ENCODE peak calls at places on chromosomes 16 and 17, in nine cellular contexts. G is body of pancreas, O is K562, D is AG09319, F is tibial artery, Q is right lobe of liver, V is lower lobe of right lung, U is Calu3, P is endodermal cell. T is an unnamed sample.

GRCh38 chr17:83092931-83093330 is 13.5 kb downstream of the METRNL start:
- DNase-seq in Q (no peak), D (no peak), F (no peak), O (no peak), V (no peak), P (no peak), G (no peak), U (no peak), T (no peak)

GRCh38 chr17:73064084-73064938 is 28.2 kb downstream of the SLC39A11 start:
- DNase-seq in G (peak), V (no peak), F (peak), D (no peak), P (no peak), U (no peak), Q (no peak), O (no peak), T (no peak)

GRCh38 chr16:78842950-78843349 is 743.5 kb downstream of the WWOX start:
- DNase-seq in O (no peak), Q (no peak), V (no peak), F (no peak), G (no peak), P (no peak), U (no peak), D (no peak), T (no peak)

GRCh38 chr17:28575126-28575795 is 1.4 kb downstream of the ALDOC start:
- DNase-seq in U (no peak), Q (no peak), P (peak), F (no peak), D (no peak), O (no peak), G (no peak), V (no peak), T (no peak)

GRCh38 chr17:16450028-16450427 is 34.7 kb downstream of the TRPV2 start:
- DNase-seq in O (no peak), G (no peak), P (no peak), F (no peak), Q (no peak), V (no peak), D (no peak), U (no peak), T (no peak)

GRCh38 chr16:67286441-67287235 is 7.3 kb downstream of the PLEKHG4 start:
- DNase-seq in D (no peak), G (no peak), Q (no peak), O (no peak), U (no peak), P (no peak), V (no peak), F (no peak), T (no peak)

GRCh38 chr16:88531346-88531745 is 38.9 kb upstream of the ZC3H18 start:
- DNase-seq in Q (no peak), P (no peak), O (no peak), U (no peak), D (no peak), G (no peak), V (no peak), F (no peak), T (no peak)

GRCh38 chr17:80751460-80752368 is 207.1 kb downstream of the RPTOR start:
- DNase-seq in V (no peak), Q (no peak), F (no peak), O (no peak), D (no peak), P (no peak), U (no peak), G (no peak), T (no peak)

GRCh38 chr17:48693178-48693577 is 29.1 kb downstream of the PRAC1 start:
- DNase-seq in G (no peak), U (no peak), O (no peak), P (no peak), F (no peak), D (no peak), Q (no peak), V (no peak), T (no peak)

GRCh38 chr17:28547623-28548416 is 4.6 kb downstream of the UNC119 start:
- DNase-seq in G (peak), D (no peak), U (peak), F (peak), O (peak), V (peak), Q (peak), P (peak), T (peak)

GRCh38 chr16:17283022-17283421 is 187.7 kb downstream of the XYLT1 start:
- DNase-seq in Q (no peak), G (no peak), F (no peak), O (no peak), D (no peak), U (no peak), P (no peak), V (no peak), T (peak)

GRCh38 chr16:4058386-4058785 is 57.9 kb downstream of the ADCY9 start:
- DNase-seq in O (no peak), D (peak), U (no peak), Q (peak), G (no peak), F (no peak), V (no peak), P (no peak), T (no peak)

GRCh38 chr17:63696381-63696961 is 3.5 kb downstream of the LIMD2 start:
- DNase-seq in P (peak), U (no peak), V (no peak), D (no peak), Q (no peak), O (peak), F (no peak), G (no peak), T (no peak)

GRCh38 chr16:9256196-9256595 is 164.8 kb downstream of the HAPSTR1 start:
- DNase-seq in U (peak), Q (no peak), D (no peak), G (peak), F (no peak), P (peak), V (peak), O (peak), T (peak)

GRCh38 chr16:16083421-16084156 is 134.2 kb downstream of the ABCC1 start:
- DNase-seq in O (peak), G (no peak), Q (no peak), U (peak), V (no peak), P (no peak), F (no peak), D (no peak), T (no peak)

GRCh38 chr17:77320046-77320445 is 179.3 kb downstream of the SEC14L1 start:
- DNase-seq in U (no peak), O (peak), D (peak), P (peak), V (peak), F (peak), G (no peak), Q (peak), T (peak)

GRCh38 chr16:48392407-48392806 is 7.2 kb upstream of the SIAH1 start:
- DNase-seq in Q (no peak), O (no peak), D (no peak), P (no peak), G (no peak), F (no peak), U (no peak), V (no peak), T (no peak)

GRCh38 chr16:82638095-82638798 is 11.5 kb downstream of the CDH13 start:
- DNase-seq in G (no peak), V (no peak), Q (no peak), P (no peak), D (no peak), O (no peak), U (no peak), F (no peak), T (no peak)

GRCh38 chr16:14487579-14487978 is 142.5 kb downstream of the PARN start:
- DNase-seq in G (no peak), Q (no peak), U (no peak), V (no peak), D (no peak), F (no peak), P (no peak), O (no peak), T (no peak)

GRCh38 chr16:57628008-57628781 is at the start of gene ADGRG1:
- DNase-seq in G (peak), U (peak), F (peak), D (peak), V (peak), P (peak), O (peak), Q (no peak), T (peak)

GRCh38 chr16:57624806-57625500 is 3.5 kb upstream of the ADGRG1 start:
- DNase-seq in P (no peak), F (no peak), U (no peak), G (no peak), Q (no peak), V (no peak), D (no peak), O (no peak), T (no peak)

GRCh38 chr16:57626420-57627170 is 1.8 kb upstream of the ADGRG1 start:
- DNase-seq in G (no peak), Q (no peak), U (no peak), P (no peak), F (no peak), O (no peak), V (no peak), D (no peak), T (peak)

GRCh38 chr16:57628782-57629181 is 352 bp downstream of the ADGRG1 start:
- DNase-seq in D (no peak), O (no peak), G (no peak), F (no peak), U (no peak), V (no peak), Q (no peak), P (no peak), T (no peak)

DNA sequence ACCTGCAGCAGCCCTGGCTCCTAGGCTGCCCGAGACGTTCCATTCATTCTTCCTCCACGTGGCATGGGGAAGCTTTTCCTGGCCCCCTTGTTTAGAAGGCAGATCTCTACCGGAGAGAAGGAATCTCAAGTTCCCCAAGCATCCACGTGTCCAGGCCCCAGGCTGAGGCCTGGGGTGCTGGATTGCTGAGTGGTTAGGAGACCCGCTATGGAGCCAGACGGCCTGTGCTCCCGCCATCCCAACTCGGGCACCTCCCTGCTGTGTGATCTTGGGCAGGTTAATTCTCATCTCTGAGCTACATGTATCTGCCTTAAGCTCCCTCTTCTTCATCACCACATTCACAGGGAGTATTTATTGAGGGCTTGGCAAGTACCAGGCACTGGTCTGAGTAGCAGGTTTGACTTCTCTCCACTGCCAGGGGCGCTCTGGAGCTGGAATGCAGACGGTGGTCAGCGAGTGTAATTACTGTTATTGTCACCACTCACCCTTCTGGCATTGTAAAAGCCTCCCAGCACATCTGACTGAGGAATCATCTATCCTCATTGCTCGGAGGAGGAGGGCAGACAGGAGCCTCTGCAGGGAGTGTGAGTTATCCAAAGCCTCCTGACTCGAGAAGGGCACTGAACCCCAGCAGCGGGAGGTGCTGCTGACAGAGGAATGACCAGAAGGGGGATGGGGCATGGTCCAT is 1.1 kb upstream of the ADGRG1 start:
- DNase-seq in D (no peak), G (no peak), F (no peak), U (peak), P (peak), Q (no peak), V (no peak), O (no peak), T (peak)
- TF ChIP-seq CTCF in D (peak), G (no peak), F (no peak), U (no peak), P (peak), Q (no peak), V (no peak), O (no peak), T (no peak)

GRCh38 chr16:71880176-71880575 is 3.8 kb downstream of the ZNF821 start:
- DNase-seq in G (no peak), U (no peak), D (no peak), Q (no peak), P (no peak), V (no peak), F (no peak), O (no peak), T (no peak)

GRCh38 chr16:71883193-71883848 is 661 bp downstream of the ZNF821 start:
- DNase-seq in F (no peak), V (peak), D (no peak), Q (no peak), P (peak), O (peak), G (peak), U (peak), T (peak)

GRCh38 chr16:71885261-71885650 is 1.3 kb upstream of the ZNF821 start:
- DNase-seq in O (no peak), P (peak), D (no peak), U (no peak), Q (no peak), G (no peak), F (no peak), V (peak), T (no peak)

GRCh38 chr16:71882505-71883192 is 1.3 kb downstream of the ZNF821 start:
- DNase-seq in P (peak), D (no peak), Q (peak), F (no peak), U (peak), G (peak), V (no peak), O (peak), T (peak)

GRCh38 chr16:71883849-71884638 is at the start of gene ZNF821:
- DNase-seq in V (peak), F (peak), Q (peak), G (peak), D (no peak), O (peak), U (peak), P (peak), T (peak)
- TF ChIP-seq CTCF in V (peak), F (peak), Q (peak), G (peak), D (peak), O (no peak), U (peak), P (no peak), T (peak)

GRCh38 chr17:78346605-78347250 is 13.1 kb downstream of the SOCS3 start:
- DNase-seq in U (no peak), P (no peak), G (no peak), O (no peak), D (no peak), Q (no peak), F (no peak), V (no peak), T (no peak)

GRCh38 chr17:78345791-78346494 is 13.9 kb downstream of the SOCS3 start:
- DNase-seq in P (no peak), O (no peak), F (no peak), V (no peak), D (no peak), U (no peak), G (no peak), Q (no peak), T (no peak)

GRCh38 chr17:78344666-78345065 is 15.2 kb downstream of the SOCS3 start:
- DNase-seq in F (no peak), P (no peak), O (no peak), U (no peak), D (no peak), Q (no peak), V (no peak), G (no peak), T (no peak)

GRCh38 chr17:78343433-78344201 is 16.3 kb downstream of the SOCS3 start:
- DNase-seq in V (peak), U (peak), O (no peak), G (no peak), F (no peak), D (no peak), P (peak), Q (no peak), T (no peak)

DNA sequence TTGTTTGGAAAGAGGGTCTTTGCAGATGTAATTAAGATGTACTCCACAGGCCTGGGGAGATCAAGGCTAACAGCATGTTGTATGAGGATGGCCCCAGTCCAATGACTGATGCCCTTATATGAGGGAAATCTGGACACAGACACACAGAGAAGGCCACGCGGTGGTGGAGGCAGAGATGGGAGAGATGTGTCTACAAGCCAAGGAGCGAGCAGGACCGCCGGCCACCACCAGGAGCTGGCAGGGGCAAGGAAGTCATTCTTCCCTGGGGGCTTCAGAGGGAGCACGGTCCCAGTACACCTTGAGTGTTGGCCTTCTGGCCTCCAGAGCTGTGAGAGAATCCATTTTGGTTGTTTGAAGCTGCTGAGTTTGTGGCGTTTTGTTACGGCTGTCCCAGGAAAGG is 14.7 kb downstream of the SOCS3 start:
- DNase-seq in F (no peak), Q (no peak), P (peak), V (no peak), O (no peak), D (no peak), G (no peak), U (no peak), T (no peak)
- TF ChIP-seq CTCF in F (no peak), Q (no peak), P (peak), V (no peak), O (no peak), D (no peak), G (no peak), U (no peak), T (no peak)

GRCh38 chr16:27767971-27768591 is 218.1 kb downstream of the KATNIP start:
- DNase-seq in U (no peak), G (no peak), O (no peak), Q (no peak), F (no peak), V (no peak), P (no peak), D (no peak), T (no peak)

GRCh38 chr16:27770271-27771196 is 220.6 kb downstream of the KATNIP start:
- DNase-seq in O (no peak), F (no peak), D (no peak), V (peak), G (no peak), Q (no peak), P (no peak), U (no peak), T (peak)

GRCh38 chr16:27768651-27769270 is 218.8 kb downstream of the KATNIP start:
- DNase-seq in U (no peak), P (no peak), G (no peak), V (no peak), D (no peak), O (no peak), Q (no peak), F (no peak), T (peak)

GRCh38 chr16:27771201-27771910 is 221.4 kb downstream of the KATNIP start:
- DNase-seq in V (peak), Q (no peak), G (no peak), P (no peak), D (no peak), F (no peak), O (no peak), U (no peak), T (no peak)

DNA sequence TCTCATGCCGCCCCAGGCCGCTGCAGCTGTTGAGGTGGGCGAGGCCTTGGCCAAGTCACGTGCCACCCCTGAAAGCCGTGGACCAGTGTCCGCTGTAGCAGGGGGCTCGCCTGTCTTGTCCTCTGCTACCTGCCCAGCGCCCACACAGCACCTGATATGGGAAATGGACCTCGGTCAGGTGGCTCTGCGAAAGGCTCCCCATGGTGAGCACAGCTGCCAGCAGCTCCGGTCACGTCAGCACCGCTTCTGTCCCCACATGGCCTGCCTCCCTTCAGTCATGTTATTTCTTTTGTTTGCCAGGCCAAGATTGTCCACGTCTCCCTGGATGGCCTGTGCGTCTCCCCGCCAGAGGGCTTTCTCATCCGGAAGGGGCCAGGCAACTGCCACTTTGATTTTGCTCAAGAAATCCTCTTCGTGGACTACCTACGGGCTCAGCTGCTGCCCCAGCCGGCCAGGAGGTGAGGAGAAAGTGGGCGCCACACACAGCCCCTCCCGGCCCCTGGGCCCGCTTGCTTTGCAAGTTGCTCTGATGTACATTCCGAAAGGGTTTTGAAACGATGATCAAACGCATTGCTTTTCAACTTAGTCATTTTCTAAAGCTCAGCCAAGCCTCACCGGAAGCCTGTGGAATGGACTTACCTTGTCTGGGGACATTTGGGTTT is 219.7 kb downstream of the KATNIP start:
- DNase-seq in U (no peak), P (no peak), V (peak), Q (no peak), G (no peak), D (no peak), O (no peak), F (no peak), T (peak)
- TF ChIP-seq CTCF in U (no peak), P (no peak), V (no peak), Q (no peak), G (no peak), D (no peak), O (no peak), F (no peak), T (no peak)

GRCh38 chr16:75660321-75660720 is 12.7 kb downstream of the TERF2IP start:
- DNase-seq in G (no peak), V (no peak), F (no peak), P (no peak), U (no peak), O (no peak), Q (no peak), D (no peak), T (no peak)
- TF ChIP-seq CTCF in G (no peak), V (no peak), F (no peak), P (no peak), U (no peak), O (no peak), Q (no peak), D (no peak), T (no peak)

DNA sequence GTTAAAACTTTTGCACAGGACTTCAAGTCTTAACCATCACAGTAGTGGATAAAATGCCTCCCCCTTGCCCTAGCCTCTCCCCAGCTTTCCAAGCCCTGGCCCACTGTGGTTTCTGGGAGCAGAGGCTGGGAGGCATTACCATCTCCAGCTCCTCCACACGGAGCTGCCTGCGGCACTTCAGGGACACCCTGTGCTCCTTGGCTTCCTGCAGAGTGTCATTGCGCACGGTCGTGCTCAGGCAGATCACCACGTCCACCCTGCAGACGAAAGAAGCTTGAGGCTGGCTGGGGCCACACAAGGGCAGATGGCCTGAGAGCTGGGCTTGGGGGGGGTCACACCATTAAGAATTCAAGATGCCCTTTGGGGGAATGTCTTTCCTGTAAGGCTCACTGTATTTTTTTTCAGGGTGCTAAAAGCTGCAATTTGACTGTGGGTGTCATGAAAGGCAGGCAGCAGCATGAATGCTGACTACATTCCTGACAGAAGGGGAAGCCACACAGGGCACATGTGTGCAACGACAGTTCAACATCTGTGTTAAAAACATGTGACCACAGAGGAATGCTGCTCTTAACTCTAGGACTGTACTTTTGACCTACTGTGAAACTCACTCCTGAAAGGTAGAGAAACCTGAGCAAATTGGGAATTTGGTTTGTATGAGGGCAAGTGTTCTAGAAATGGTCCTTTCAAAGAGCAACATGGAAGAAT is 47.7 kb upstream of the CLEC18B start:
- DNase-seq in G (no peak), F (no peak), U (no peak), V (no peak), O (no peak), D (no peak), Q (no peak), P (no peak), T (peak)
- TF ChIP-seq CTCF in G (no peak), F (no peak), U (no peak), V (no peak), O (no peak), D (no peak), Q (no peak), P (no peak), T (no peak)